ENCODE peak calls at places on chromosomes 3 and 15, in five cellular contexts. R is T-helper 9 cell; B is skeletal muscle cell; L is activated T-cell treated with anti-CD3 and anti-CD28 coated beads, Interleukin-2, amount 50 U/mL, for 72 hours; N is NCI-H2171. X is an unnamed sample.

GRCh38 chr3:64595253-64595694 is 92.5 kb downstream of the ADAMTS9 start:
- DNase-seq in N (no peak), R (no peak), L (no peak), B (peak), X (no peak)

GRCh38 chr3:178275793-178276192 is 260.4 kb upstream of the KCNMB2 start:
- DNase-seq in N (no peak), B (no peak), L (no peak), R (no peak), X (no peak)

GRCh38 chr3:158794206-158794605 is 7.6 kb upstream of the MFSD1 start:
- DNase-seq in N (no peak), B (no peak), R (no peak), L (no peak), X (no peak)

GRCh38 chr3:51163051-51163450 is 222.0 kb upstream of the MANF start:
- DNase-seq in B (no peak), R (no peak), L (no peak), N (no peak), X (no peak)

GRCh38 chr3:87260270-87260669 is 16.1 kb downstream of the POU1F1 start:
- DNase-seq in R (peak), B (no peak), L (peak), N (no peak), X (peak)

GRCh38 chr3:159001711-159002110 is 199.9 kb downstream of the MFSD1 start:
- DNase-seq in N (no peak), R (no peak), B (no peak), L (no peak), X (no peak)

GRCh38 chr15:85142324-85142723 is 160.7 kb downstream of the PDE8A start:
- DNase-seq in B (peak), L (no peak), R (no peak), N (no peak), X (no peak)

GRCh38 chr3:113638910-113639309 is 57.5 kb downstream of the USF3 start:
- DNase-seq in N (no peak), B (no peak), R (no peak), L (no peak), X (no peak)

GRCh38 chr15:77611767-77612166 is 20.9 kb downstream of the LINGO1 start:
- DNase-seq in N (no peak), L (no peak), R (no peak), B (no peak), X (no peak)

GRCh38 chr15:30023798-30024295 is 58.9 kb upstream of the GOLGA8J start:
- DNase-seq in L (no peak), R (no peak), B (peak), N (no peak), X (no peak)

GRCh38 chr3:89107461-89108035 is at the start of gene EPHA3:
- DNase-seq in R (peak), N (no peak), B (peak), L (peak), X (peak)

GRCh38 chr3:12508316-12508715 is 24.0 kb downstream of the TSEN2 start:
- DNase-seq in B (peak), N (no peak), R (no peak), L (no peak), X (no peak)

GRCh38 chr3:54882114-54882833 is 45.6 kb downstream of the LRTM1 start:
- DNase-seq in L (no peak), B (peak), R (no peak), N (no peak), X (no peak)

GRCh38 chr3:170614214-170614966 is 28.5 kb upstream of the SLC7A14 start:
- DNase-seq in B (peak), L (no peak), N (no peak), R (no peak), X (no peak)

GRCh38 chr3:115401298-115401697 is 222.0 kb upstream of the GAP43 start:
- DNase-seq in B (peak), L (no peak), R (no peak), N (no peak), X (no peak)

X was measured in activated naive CD8-positive, alpha-beta T cell treated with anti-CD3 and anti-CD28 coated beads for 36 hours.